ENCODE peak calls at places on chromosomes 12 and 14, in four cellular contexts. One of them, this sample, is unnamed.

GRCh38 chr14:90373887-90374286 is 22.9 kb upstream of the CALM1 start:
- DNase-seq in M059J: no peak
- DNase-seq in stomach: no peak
- DNase-seq in aorta: no peak
- DNase-seq in this sample: no peak

GRCh38 chr12:124433147-124433874 is 134.1 kb downstream of the NCOR2 start:
- DNase-seq in M059J: no peak
- DNase-seq in stomach: peak; percentile 38
- DNase-seq in aorta: no peak
- DNase-seq in this sample: peak; percentile 63

GRCh38 chr12:56521590-56522371 is at the start of gene RBMS2:
- DNase-seq in M059J: peak; percentile 91
- DNase-seq in stomach: peak; percentile 71
- DNase-seq in aorta: peak; percentile 90
- DNase-seq in this sample: peak; percentile 81

GRCh38 chr12:62331306-62331705 is 71.1 kb downstream of the USP15 start:
- DNase-seq in M059J: no peak
- DNase-seq in stomach: no peak
- DNase-seq in aorta: no peak
- DNase-seq in this sample: no peak

GRCh38 chr12:69904761-69905160 is 79.7 kb downstream of the MYRFL start:
- DNase-seq in M059J: no peak
- DNase-seq in stomach: no peak
- DNase-seq in aorta: no peak
- DNase-seq in this sample: no peak

GRCh38 chr14:54453252-54453651 is 12.1 kb upstream of the CNIH1 start:
- DNase-seq in M059J: no peak
- DNase-seq in stomach: no peak
- DNase-seq in aorta: no peak
- DNase-seq in this sample: no peak

GRCh38 chr14:54106802-54107377 is 150.3 kb upstream of the BMP4 start:
- DNase-seq in M059J: peak; percentile 71
- DNase-seq in stomach: no peak
- DNase-seq in aorta: no peak
- DNase-seq in this sample: no peak

GRCh38 chr12:79691299-79692248 is 810 bp upstream of the PAWR start:
- DNase-seq in M059J: peak; percentile 93
- DNase-seq in stomach: no peak
- DNase-seq in aorta: no peak
- DNase-seq in this sample: peak; percentile 23

GRCh38 chr12:58105225-58106119 is 164.1 kb downstream of the ATP23 start:
- DNase-seq in M059J: peak; percentile 63
- DNase-seq in stomach: no peak
- DNase-seq in aorta: no peak
- DNase-seq in this sample: no peak

GRCh38 chr12:106527356-106527755 is 55.4 kb upstream of the RFX4 start:
- DNase-seq in M059J: peak; percentile 62
- DNase-seq in stomach: no peak
- DNase-seq in aorta: no peak
- DNase-seq in this sample: no peak

GRCh38 chr12:27969901-27970390 is 2.6 kb downstream of the PTHLH start:
- DNase-seq in M059J: peak; percentile 89
- DNase-seq in stomach: peak; percentile 72
- DNase-seq in aorta: peak; percentile 82
- DNase-seq in this sample: peak; percentile 13

GRCh38 chr14:77989441-77989891 is 180.7 kb upstream of the NRXN3 start:
- DNase-seq in M059J: no peak
- DNase-seq in stomach: no peak
- DNase-seq in aorta: no peak
- DNase-seq in this sample: peak; percentile 4

GRCh38 chr12:27233814-27234213 is 10.3 kb upstream of the STK38L start:
- DNase-seq in M059J: no peak
- DNase-seq in stomach: no peak
- DNase-seq in aorta: no peak
- DNase-seq in this sample: no peak

GRCh38 chr12:1544991-1545700 is 49.2 kb downstream of the FBXL14 start:
- DNase-seq in M059J: peak; percentile 42
- DNase-seq in stomach: no peak
- DNase-seq in aorta: no peak
- DNase-seq in this sample: no peak

GRCh38 chr14:23356036-23356435 is 3.3 kb upstream of the SLC22A17 start:
- DNase-seq in M059J: no peak
- DNase-seq in stomach: no peak
- DNase-seq in aorta: peak; percentile 16
- DNase-seq in this sample: no peak

GRCh38 chr12:124612392-124612680 is 44.9 kb upstream of the NCOR2 start:
- DNase-seq in M059J: no peak
- DNase-seq in stomach: no peak
- DNase-seq in aorta: no peak
- DNase-seq in this sample: no peak

GRCh38 chr14:65958664-65959562 is 527.3 kb upstream of the CCDC196 start:
- DNase-seq in M059J: peak; percentile 36
- DNase-seq in stomach: no peak
- DNase-seq in aorta: no peak
- DNase-seq in this sample: peak; percentile 65

GRCh38 chr12:96766232-96766631 is 140.8 kb upstream of the NEDD1 start:
- DNase-seq in M059J: no peak
- DNase-seq in stomach: no peak
- DNase-seq in aorta: no peak
- DNase-seq in this sample: no peak

GRCh38 chr12:116654216-116654743 is 83.6 kb downstream of the SPRING1 start:
- DNase-seq in M059J: no peak
- DNase-seq in stomach: no peak
- DNase-seq in aorta: no peak
- DNase-seq in this sample: no peak

This sample was measured in cerebellum.